ENCODE peak calls at places on chromosome 6, in five cellular contexts. U is anterior cingulate cortex, L is mesendoderm, E is activated T-cell treated with anti-CD3 and anti-CD28 coated beads for 24 hours, F is breast epithelium. B is an unnamed sample.

GRCh38 chr6:99013145-99013544 is 65.4 kb upstream of the FBXL4 start:
- DNase-seq in U (no peak), L (peak), E (no peak), F (no peak), B (no peak)

GRCh38 chr6:13762648-13763441 is 51.2 kb upstream of the RANBP9 start:
- DNase-seq in U (no peak), L (no peak), E (peak), F (no peak), B (peak)

GRCh38 chr6:166341464-166341863 is 881 bp downstream of the SFT2D1 start:
- DNase-seq in U (no peak), L (no peak), E (no peak), F (no peak), B (no peak)

GRCh38 chr6:68741501-68742343 is 106.6 kb downstream of the ADGRB3 start:
- DNase-seq in U (no peak), L (no peak), E (no peak), F (no peak), B (no peak)

GRCh38 chr6:149723771-149724417 is 6.0 kb upstream of the LATS1 start:
- DNase-seq in U (no peak), L (peak), E (peak), F (no peak), B (no peak)

GRCh38 chr6:117512056-117512828 is 29.8 kb downstream of the DCBLD1 start:
- DNase-seq in U (no peak), L (no peak), E (no peak), F (no peak), B (no peak)

GRCh38 chr6:108260126-108260808 is 573 bp downstream of the SNX3 start:
- DNase-seq in U (no peak), L (peak), E (peak), F (no peak), B (peak)

GRCh38 chr6:100801036-100801435 is 80.1 kb downstream of the ASCC3 start:
- DNase-seq in U (no peak), L (no peak), E (no peak), F (no peak), B (no peak)

GRCh38 chr6:105755885-105756284 is 330.3 kb upstream of the PRDM1 start:
- DNase-seq in U (no peak), L (no peak), E (no peak), F (no peak), B (no peak)

GRCh38 chr6:116127771-116128493 is 2.0 kb upstream of the COL10A1 start:
- DNase-seq in U (no peak), L (no peak), E (no peak), F (no peak), B (no peak)

GRCh38 chr6:36739947-36740817 is 42.6 kb downstream of the RAB44 start:
- DNase-seq in U (no peak), L (no peak), E (no peak), F (no peak), B (no peak)

GRCh38 chr6:21800948-21801438 is 207.4 kb downstream of the SOX4 start:
- DNase-seq in U (no peak), L (peak), E (no peak), F (no peak), B (peak)

GRCh38 chr6:30612687-30613248 is 4.3 kb downstream of the PPP1R10 start:
- DNase-seq in U (no peak), L (no peak), E (no peak), F (no peak), B (peak)

GRCh38 chr6:103870970-103871369 is 988.7 kb downstream of the HACE1 start:
- DNase-seq in U (no peak), L (no peak), E (no peak), F (no peak), B (no peak)